ENCODE peak calls at places on chromosomes 12 and 14, in eight cellular contexts. P, T, V, X, B, S, H and R are unnamed samples. For H3K9me3, the result is how much of the 10 kb centered on the place peaks cover.

GRCh38 chr12:27940756-27941402 is 31.7 kb downstream of the PTHLH start:
- DNase-seq in P (peak), T (peak), V (peak), X (peak), B (peak), S (peak), H (peak), R (peak)

GRCh38 chr14:93160353-93160801 is 24.3 kb downstream of the MOAP1 start:
- DNase-seq in P (no peak), T (no peak), V (no peak), X (no peak), B (no peak), S (peak), H (peak), R (no peak)

GRCh38 chr12:77401480-77402105 is 336.2 kb upstream of the E2F7 start:
- DNase-seq in P (no peak), T (no peak), V (no peak), X (no peak), B (no peak), S (no peak), H (no peak), R (no peak)

GRCh38 chr12:6132496-6132895 is 8.0 kb upstream of the VWF start:
- DNase-seq in P (no peak), T (no peak), V (no peak), X (no peak), B (no peak), S (no peak), H (no peak), R (no peak)

GRCh38 chr14:55121628-55122440 is 7.2 kb upstream of the LGALS3 start:
- DNase-seq in P (no peak), T (no peak), V (no peak), X (no peak), B (no peak), S (no peak), H (no peak), R (no peak)

GRCh38 chr12:26318661-26319068 is 123.3 kb downstream of the SSPN start:
- DNase-seq in P (no peak), T (no peak), V (no peak), X (no peak), B (no peak), S (no peak), H (no peak), R (no peak)

GRCh38 chr14:71130491-71131179 is 223.4 kb downstream of the PCNX1 start:
- DNase-seq in P (no peak), T (no peak), V (no peak), X (no peak), B (no peak), S (no peak), H (no peak), R (no peak)

GRCh38 chr12:467591-467990 is 7.9 kb downstream of the B4GALNT3 start:
- DNase-seq in P (no peak), T (no peak), V (no peak), X (no peak), B (no peak), S (no peak), H (no peak), R (no peak)

GRCh38 chr12:49357099-49357678 is 10.1 kb upstream of the SPATS2 start:
- DNase-seq in P (no peak), T (no peak), V (no peak), X (no peak), B (no peak), S (peak), H (peak), R (no peak)

GRCh38 chr12:113204806-113205205 is 16.5 kb upstream of the TPCN1 start:
- DNase-seq in P (no peak), T (no peak), V (no peak), X (no peak), B (no peak), S (no peak), H (no peak), R (no peak)

GRCh38 chr12:103858953-103859601 is 18.0 kb upstream of the NT5DC3 start:
- DNase-seq in P (no peak), T (peak), V (no peak), X (no peak), B (no peak), S (no peak), H (peak), R (no peak)

GRCh38 chr14:69932391-69932790 is 53.2 kb downstream of the SMOC1 start:
- DNase-seq in P (no peak), T (no peak), V (no peak), X (no peak), B (no peak), S (peak), H (no peak), R (no peak)

DNA sequence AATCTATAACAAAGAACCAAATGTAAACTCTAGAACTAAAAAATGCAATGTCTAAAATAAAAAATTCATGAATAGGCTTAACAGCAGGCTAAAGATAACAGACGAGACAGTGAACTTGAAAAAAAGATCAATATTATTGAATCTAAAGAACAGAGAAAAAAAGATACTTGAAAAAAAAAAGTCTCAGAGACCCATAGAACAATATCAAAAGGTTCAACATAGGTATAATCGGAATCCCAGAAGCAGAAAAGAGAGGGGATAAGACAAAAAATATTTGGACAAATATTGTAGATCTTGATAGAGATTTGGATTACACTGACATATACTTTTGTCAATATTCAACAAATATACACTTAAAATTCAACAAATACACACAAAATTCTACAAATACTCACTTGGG is 56.6 kb downstream of the TC2N start:
- DNase-seq in P (no peak), T (no peak), V (no peak), X (no peak), B (no peak), S (no peak), H (no peak), R (no peak)
- H3K9me3 ChIP-seq in P (under half), T (under half), V (under half), X (under half), B (under half), S (under half), H (under half), R (under half)

DNA sequence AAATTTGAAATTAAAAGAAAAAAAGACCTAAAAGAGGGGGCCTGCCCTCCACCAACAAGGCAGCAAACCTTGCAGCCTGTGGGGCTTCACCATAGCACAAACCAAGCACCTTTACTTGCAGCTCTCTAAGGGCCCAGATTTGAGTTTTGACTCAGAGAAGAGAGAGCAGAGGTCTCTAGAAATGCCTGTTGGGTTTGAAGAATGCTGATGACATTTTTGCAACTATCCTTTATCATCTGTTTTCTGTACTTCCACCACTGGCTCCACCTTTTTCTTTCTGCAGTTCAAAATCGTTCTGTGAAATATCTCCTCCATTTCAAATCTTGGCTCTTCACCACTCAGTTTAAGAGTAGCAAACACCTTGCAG is 83.8 kb upstream of the HMGA2 start:
- DNase-seq in P (no peak), T (no peak), V (no peak), X (no peak), B (no peak), S (no peak), H (no peak), R (no peak)
- H3K9me3 ChIP-seq in P (under half), T (under half), V (under half), X (under half), B (under half), S (under half), H (under half), R (under half)

DNA sequence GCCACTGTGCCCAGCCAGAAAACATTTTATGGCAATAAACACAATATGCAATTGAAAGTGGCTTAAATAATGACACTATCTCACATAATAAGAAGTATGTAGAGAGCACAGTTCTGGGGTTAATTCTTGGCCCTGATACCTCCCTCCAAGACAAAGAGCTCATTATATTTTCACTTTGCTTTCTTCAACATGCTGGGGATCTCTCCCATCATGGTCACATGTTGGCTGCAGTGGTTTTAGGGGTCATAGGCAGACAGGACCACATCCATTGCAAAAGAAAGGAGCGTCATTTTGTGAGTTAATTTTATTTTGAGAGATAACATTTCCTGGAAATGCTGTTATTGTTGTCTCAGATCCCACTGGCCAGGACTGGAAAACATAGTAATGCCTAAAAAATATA is 8.3 kb upstream of the SLC38A2 start:
- DNase-seq in P (no peak), T (no peak), V (no peak), X (no peak), B (no peak), S (no peak), H (no peak), R (no peak)
- H3K9me3 ChIP-seq in P (under half), T (under half), V (under half), X (under half), B (under half), S (under half), H (under half), R (under half)

DNA sequence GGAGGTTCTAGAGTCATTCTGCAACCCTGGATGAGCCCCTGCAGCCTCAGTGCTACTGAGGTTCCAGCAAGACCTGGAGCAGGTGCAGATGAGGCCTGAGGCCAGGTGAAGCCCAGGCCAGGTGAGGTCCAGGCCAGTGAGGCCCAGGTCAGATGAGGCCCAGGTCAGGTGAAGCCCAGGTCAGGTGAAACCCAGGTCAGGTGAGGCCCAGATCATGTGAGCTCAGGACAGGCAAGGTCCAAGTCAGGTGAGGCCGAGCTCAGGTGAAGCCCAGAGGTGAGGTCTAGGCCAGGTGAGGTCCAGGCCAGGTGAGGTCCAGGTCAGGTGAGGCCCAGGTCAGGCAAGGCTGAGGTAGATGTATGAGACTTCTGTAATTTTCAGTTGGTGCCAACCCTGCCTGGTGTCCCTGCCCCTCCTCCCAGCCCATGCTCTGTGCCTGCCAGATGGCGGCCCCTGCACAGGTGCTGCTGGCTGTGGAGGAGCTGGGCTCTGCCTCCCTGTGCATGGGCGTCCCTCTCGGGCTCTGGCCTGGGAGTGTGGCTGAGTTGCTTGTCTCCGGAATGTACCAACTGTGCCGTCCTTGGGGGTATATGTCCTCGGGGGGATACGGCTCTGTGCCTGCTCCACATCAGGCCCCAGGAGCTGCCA is 388.5 kb downstream of the TMEM121 start:
- DNase-seq in P (no peak), T (no peak), V (no peak), X (no peak), B (no peak), S (no peak), H (no peak), R (no peak)
- H3K9me3 ChIP-seq in P (under half), T (under half), V (under half), X (under half), B (under half), S (under half), H (under half), R (under half)

GRCh38 chr12:123951467-123951866 is 21.2 kb downstream of the CCDC92 start:
- DNase-seq in P (no peak), T (no peak), V (no peak), X (no peak), B (no peak), S (no peak), H (no peak), R (no peak)

GRCh38 chr12:123952037-123952436 is 20.6 kb downstream of the CCDC92 start:
- DNase-seq in P (no peak), T (no peak), V (no peak), X (no peak), B (no peak), S (no peak), H (no peak), R (no peak)

GRCh38 chr12:123949118-123949774 is 23.4 kb downstream of the CCDC92 start:
- DNase-seq in P (no peak), T (no peak), V (no peak), X (no peak), B (no peak), S (peak), H (no peak), R (no peak)

GRCh38 chr12:123948401-123949117 is 24.1 kb downstream of the CCDC92 start:
- DNase-seq in P (no peak), T (no peak), V (no peak), X (no peak), B (no peak), S (no peak), H (no peak), R (no peak)

GRCh38 chr12:123950476-123951169 is 22.0 kb downstream of the CCDC92 start:
- DNase-seq in P (no peak), T (no peak), V (no peak), X (no peak), B (no peak), S (no peak), H (no peak), R (no peak)
- H3K9me3 ChIP-seq in P (under half), T (under half), V (under half), X (under half), B (under half), S (under half), H (under half), R (under half)

DNA sequence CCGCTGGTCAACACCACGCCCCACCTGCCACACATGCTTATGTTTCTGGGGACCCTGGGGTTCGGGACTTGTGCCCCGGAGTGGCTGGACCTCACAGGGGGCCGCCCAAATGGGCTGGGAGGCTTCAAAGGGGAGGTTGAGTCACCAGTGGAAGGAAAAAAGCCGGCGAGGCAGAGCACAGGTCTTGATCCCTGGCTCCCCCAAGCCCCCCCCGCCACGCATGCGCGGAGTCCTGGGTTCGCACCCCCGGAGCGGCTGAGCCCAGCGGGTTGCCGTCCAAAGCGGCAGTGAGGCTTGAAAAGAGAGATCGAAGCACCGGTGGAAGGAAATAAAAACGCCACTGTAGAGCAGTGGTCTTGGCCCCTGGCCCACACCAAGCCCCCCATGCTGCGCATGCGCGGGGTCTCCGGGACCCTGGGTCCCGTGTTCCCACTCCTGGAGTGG is 313.5 kb downstream of the ALG10 start:
- DNase-seq in P (no peak), T (no peak), V (no peak), X (no peak), B (no peak), S (no peak), H (peak), R (no peak)
- H3K9me3 ChIP-seq in P (half or more), T (under half), V (under half), X (under half), B (under half), S (under half), H (under half), R (under half)